ENCODE peak calls at places on chromosomes 5 and 9, in five cellular contexts. X, T, S, F and M are unnamed samples.

GRCh38 chr5:108953940-108954339 is 206.2 kb downstream of the FER start:
- DNase-seq in X (no peak), T (no peak), S (no peak), F (no peak), M (no peak)

GRCh38 chr9:4301302-4301701 is 1.4 kb upstream of the GLIS3 start:
- DNase-seq in X (no peak), T (no peak), S (peak; percentile 90), F (peak; percentile 79), M (peak; percentile 92)

GRCh38 chr5:139760066-139761056 is 35.2 kb upstream of the PSD2 start:
- DNase-seq in X (no peak), T (no peak), S (no peak), F (peak; percentile 54), M (no peak)

GRCh38 chr5:67165524-67166459 is 30.8 kb downstream of the CD180 start:
- DNase-seq in X (peak; percentile 86), T (peak; percentile 75), S (peak; percentile 87), F (peak; percentile 86), M (peak; percentile 67)

GRCh38 chr5:155125696-155126095 is 112.1 kb downstream of the KIF4B start:
- DNase-seq in X (no peak), T (no peak), S (no peak), F (no peak), M (no peak)

GRCh38 chr9:99026271-99026955 is 78.5 kb upstream of the TGFBR1 start:
- DNase-seq in X (no peak), T (no peak), S (no peak), F (no peak), M (no peak)

GRCh38 chr5:149022200-149022599 is 40.7 kb downstream of the SH3TC2 start:
- DNase-seq in X (no peak), T (no peak), S (no peak), F (no peak), M (no peak)

GRCh38 chr9:88805217-88805943 is 185.9 kb upstream of the S1PR3 start:
- DNase-seq in X (no peak), T (no peak), S (no peak), F (no peak), M (no peak)

GRCh38 chr5:68710514-68710913 is 383.3 kb upstream of the SLC30A5 start:
- DNase-seq in X (no peak), T (no peak), S (no peak), F (no peak), M (no peak)

GRCh38 chr5:179265529-179266290 is 79.6 kb downstream of the ADAMTS2 start:
- DNase-seq in X (peak; percentile 30), T (peak; percentile 92), S (peak; percentile 99), F (peak; percentile 98), M (peak; percentile 99)

GRCh38 chr9:97511762-97512429 is 10.4 kb downstream of the TMOD1 start:
- DNase-seq in X (no peak), T (no peak), S (no peak), F (no peak), M (no peak)

GRCh38 chr5:173969167-173970049 is 19.6 kb upstream of the C5orf47 start:
- DNase-seq in X (no peak), T (no peak), S (peak; percentile 79), F (peak; percentile 52), M (peak; percentile 73)

GRCh38 chr9:83066771-83067170 is 3.8 kb upstream of the RASEF start:
- DNase-seq in X (no peak), T (no peak), S (peak; percentile 63), F (peak; percentile 86), M (peak; percentile 83)

GRCh38 chr5:83721878-83722779 is 1.5 kb upstream of the HAPLN1 start:
- DNase-seq in X (no peak), T (peak; percentile 46), S (peak; percentile 76), F (peak; percentile 68), M (peak; percentile 37)

GRCh38 chr9:133760713-133761290 is 22.6 kb upstream of the SARDH start:
- DNase-seq in X (no peak), T (no peak), S (no peak), F (no peak), M (no peak)

GRCh38 chr5:84088996-84089395 is 295.7 kb downstream of the EDIL3 start:
- DNase-seq in X (no peak), T (no peak), S (peak; percentile 64), F (peak; percentile 63), M (peak; percentile 41)

GRCh38 chr9:79312686-79313421 is 258.9 kb upstream of the TLE4 start:
- DNase-seq in X (no peak), T (no peak), S (no peak), F (no peak), M (no peak)

GRCh38 chr9:109497193-109498165 is 628 bp downstream of the PTPN3 start:
- DNase-seq in X (no peak), T (no peak), S (no peak), F (no peak), M (no peak)

GRCh38 chr9:83410701-83411100 is 127.5 kb downstream of the FRMD3 start:
- DNase-seq in X (no peak), T (no peak), S (no peak), F (no peak), M (no peak)

GRCh38 chr9:78029601-78030552 is 1.7 kb downstream of the GNAQ start:
- DNase-seq in X (no peak), T (no peak), S (peak; percentile 47), F (peak; percentile 64), M (no peak)

GRCh38 chr9:111423389-111423788 is 60.8 kb downstream of the ECPAS start:
- DNase-seq in X (no peak), T (no peak), S (no peak), F (no peak), M (no peak)

GRCh38 chr9:120911295-120911843 is 15.2 kb downstream of the TRAF1 start:
- DNase-seq in X (no peak), T (no peak), S (no peak), F (no peak), M (no peak)

GRCh38 chr9:92668746-92669526 is 995 bp downstream of the IPPK start:
- DNase-seq in X (no peak), T (no peak), S (peak; percentile 68), F (peak; percentile 51), M (peak; percentile 77)

GRCh38 chr5:37814699-37815098 is 25.1 kb downstream of the GDNF start:
- DNase-seq in X (no peak), T (no peak), S (peak; percentile 63), F (no peak), M (no peak)

GRCh38 chr5:111017731-111018130 is 53.8 kb upstream of the TSLP start:
- DNase-seq in X (no peak), T (no peak), S (peak; percentile 83), F (peak; percentile 25), M (no peak)

GRCh38 chr9:114902773-114903589 is 27.4 kb downstream of the TNFSF8 start:
- DNase-seq in X (no peak), T (no peak), S (peak; percentile 43), F (peak; percentile 37), M (no peak)

GRCh38 chr9:81855538-81855937 is 72.7 kb upstream of the SPATA31D4 start:
- DNase-seq in X (no peak), T (no peak), S (peak; percentile 87), F (peak; percentile 30), M (peak; percentile 30)

GRCh38 chr9:106947501-106947900 is 84.5 kb downstream of the ZNF462 start:
- DNase-seq in X (no peak), T (no peak), S (no peak), F (no peak), M (no peak)

GRCh38 chr5:172533399-172534228 is 79.3 kb upstream of the SH3PXD2B start:
- DNase-seq in X (no peak), T (no peak), S (no peak), F (peak; percentile 35), M (no peak)

GRCh38 chr5:78638423-78638822 is 10.1 kb downstream of the LHFPL2 start:
- DNase-seq in X (no peak), T (no peak), S (peak; percentile 98), F (peak; percentile 97), M (peak; percentile 92)

GRCh38 chr5:15807861-15808260 is 307.9 kb downstream of the FBXL7 start:
- DNase-seq in X (no peak), T (no peak), S (peak; percentile 68), F (peak; percentile 66), M (peak; percentile 16)

DNA sequence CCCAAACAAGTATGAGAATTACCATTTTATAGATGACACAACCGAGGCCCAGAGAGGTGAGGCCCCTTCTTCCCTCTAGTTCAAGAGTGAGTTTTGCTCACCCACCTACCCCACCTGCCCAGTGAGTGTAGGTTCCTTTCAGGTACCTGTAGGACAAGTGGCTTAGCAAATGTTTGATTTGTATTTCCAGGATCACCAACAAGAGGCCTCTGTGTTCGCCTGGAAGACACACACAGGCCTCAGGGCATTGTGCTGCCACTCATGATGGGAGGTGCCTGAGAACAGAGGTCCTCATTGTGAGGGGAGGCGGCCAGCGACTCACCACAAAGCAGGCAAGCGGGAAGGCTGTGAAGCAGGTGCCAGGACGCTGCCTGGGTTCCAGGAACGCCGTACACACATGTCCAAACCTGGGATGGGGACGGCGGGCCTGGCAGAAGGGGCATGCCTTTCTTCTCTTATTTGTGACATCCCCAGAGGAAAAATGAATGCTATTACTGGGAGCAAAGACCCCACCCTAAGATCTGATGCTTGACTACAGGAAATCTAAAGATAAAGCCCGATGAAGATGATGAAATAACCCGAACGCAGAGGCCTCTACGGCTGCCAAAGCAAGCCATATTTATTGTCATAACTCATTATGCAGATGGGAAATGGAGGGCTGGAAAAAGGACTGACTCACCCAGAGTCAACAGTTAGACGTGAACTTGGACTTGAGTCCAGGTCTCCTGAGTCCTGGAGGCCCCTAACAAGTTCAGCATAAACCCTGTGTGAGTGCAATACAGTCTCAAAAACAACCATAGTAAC is 60.2 kb upstream of the SLC25A51 start:
- DNase-seq in X (no peak), T (peak; percentile 38), S (peak; percentile 97), F (peak; percentile 99), M (peak; percentile 94)
- H3K4me3 ChIP-seq in X (no peak overlapping the region), T (no peak overlapping the region), S (no peak overlapping the region), F (no peak overlapping the region), M (no peak overlapping the region)

DNA sequence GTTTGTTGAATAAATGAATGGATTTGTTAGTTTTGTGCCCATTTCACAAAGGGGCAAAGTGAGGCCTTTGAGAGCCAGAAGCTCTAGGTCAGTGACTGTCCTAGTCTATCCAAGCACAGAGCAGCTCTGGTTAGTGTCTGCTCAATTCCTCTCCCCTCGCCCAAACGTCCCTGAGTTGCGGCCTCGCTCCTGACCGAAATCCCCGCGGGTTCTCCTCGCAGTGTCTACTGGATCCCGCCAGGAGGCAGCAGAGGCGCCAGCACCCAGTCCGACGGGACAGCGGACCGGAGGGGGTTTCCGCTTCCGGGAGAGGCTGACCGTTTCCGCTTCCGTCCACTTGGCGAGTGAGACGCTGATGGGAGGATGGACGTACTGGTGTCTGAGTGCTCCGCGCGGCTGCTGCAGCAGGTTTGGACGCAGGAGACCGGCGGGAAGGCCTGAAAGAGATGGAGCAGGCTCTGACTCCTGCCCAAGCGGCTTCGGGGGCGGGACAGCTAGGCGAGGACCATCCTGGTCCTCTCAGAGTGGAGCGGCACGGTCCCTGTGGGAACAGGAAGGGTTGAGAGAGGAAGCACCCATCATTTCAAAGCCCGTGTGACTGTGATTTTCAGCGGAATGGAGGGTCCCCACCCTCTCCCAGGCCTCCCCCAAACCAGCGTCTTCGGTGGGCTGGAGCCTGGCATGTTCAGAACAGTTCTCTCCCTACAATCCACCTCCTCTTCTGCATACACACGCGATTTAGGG is at the start of gene RARS1:
- DNase-seq in X (peak; percentile 81), T (peak; percentile 79), S (peak; percentile 94), F (peak; percentile 92), M (peak; percentile 94)
- TF ChIP-seq CTCF in X (peak; percentile 90), T (peak; percentile 94), S (peak; percentile 99), F (peak; percentile 99), M (peak; percentile 99)

GRCh38 chr5:5387789-5388188 is 34.7 kb upstream of the ICE1 start:
- DNase-seq in X (no peak), T (no peak), S (no peak), F (peak; percentile 18), M (peak; percentile 37)
- H3K4me3 ChIP-seq in X (no peak overlapping the region), T (no peak overlapping the region), S (no peak overlapping the region), F (no peak overlapping the region), M (no peak overlapping the region)

GRCh38 chr5:122680623-122681350 is 94.1 kb upstream of the SNX2 start:
- DNase-seq in X (no peak), T (no peak), S (no peak), F (no peak), M (no peak)
- TF ChIP-seq CTCF in X (no peak), T (no peak), S (no peak), F (no peak), M (no peak)

GRCh38 chr5:135577421-135577820 is 1.4 kb downstream of the CXCL14 start:
- DNase-seq in X (no peak), T (no peak), S (no peak), F (no peak), M (no peak)
- H3K4me3 ChIP-seq in X (peak overlapping the region; percentile 45), T (peak overlapping the region; percentile 51), S (no peak overlapping the region), F (no peak overlapping the region), M (no peak overlapping the region)